ENCODE peak calls at places on chromosomes 4 and X, in seven cellular contexts. One of them, this sample, is unnamed. For H3K9me3, the result is how much of the 10 kb centered on the place peaks cover.

GRCh38 chr4:54165438-54165837 is 63.7 kb upstream of the PDGFRA start:
- DNase-seq in fibroblast of lung: peak
- DNase-seq in pancreas: no peak
- DNase-seq in suprapubic skin: no peak
- DNase-seq in uterus: no peak
- DNase-seq in upper lobe of left lung: no peak
- DNase-seq in iPS DF 6.9: no peak
- DNase-seq in this sample: no peak

GRCh38 chr4:78543424-78544238 is 7.9 kb upstream of the ANXA3 start:
- DNase-seq in iPS DF 6.9: no peak
- DNase-seq in uterus: no peak
- DNase-seq in pancreas: no peak
- DNase-seq in fibroblast of lung: peak
- DNase-seq in suprapubic skin: no peak
- DNase-seq in upper lobe of left lung: no peak
- DNase-seq in this sample: no peak

GRCh38 chr4:184384056-184384809 is 90.1 kb downstream of the IRF2 start:
- DNase-seq in uterus: peak
- DNase-seq in upper lobe of left lung: peak
- DNase-seq in suprapubic skin: no peak
- DNase-seq in iPS DF 6.9: no peak
- DNase-seq in fibroblast of lung: peak
- DNase-seq in pancreas: peak
- DNase-seq in this sample: no peak

GRCh38 chr4:94757192-94758140 is at the start of gene BMPR1B:
- DNase-seq in suprapubic skin: no peak
- DNase-seq in upper lobe of left lung: no peak
- DNase-seq in fibroblast of lung: peak
- DNase-seq in iPS DF 6.9: no peak
- DNase-seq in uterus: peak
- DNase-seq in pancreas: peak
- DNase-seq in this sample: no peak

GRCh38 chr4:111266937-111267336 is 644.1 kb upstream of the PITX2 start:
- DNase-seq in upper lobe of left lung: no peak
- DNase-seq in uterus: no peak
- DNase-seq in fibroblast of lung: no peak
- DNase-seq in suprapubic skin: no peak
- DNase-seq in pancreas: no peak
- DNase-seq in iPS DF 6.9: no peak
- DNase-seq in this sample: no peak

GRCh38 chrX:133523094-133523493 is 107.8 kb upstream of the GPC4 start:
- DNase-seq in uterus: no peak
- DNase-seq in pancreas: no peak
- DNase-seq in upper lobe of left lung: peak
- DNase-seq in suprapubic skin: no peak
- DNase-seq in iPS DF 6.9: no peak
- DNase-seq in fibroblast of lung: peak
- DNase-seq in this sample: no peak

GRCh38 chrX:112941209-112941788 is 100.7 kb upstream of the AMOT start:
- DNase-seq in fibroblast of lung: no peak
- DNase-seq in pancreas: no peak
- DNase-seq in iPS DF 6.9: no peak
- DNase-seq in upper lobe of left lung: no peak
- DNase-seq in uterus: no peak
- DNase-seq in suprapubic skin: no peak
- DNase-seq in this sample: no peak

GRCh38 chrX:54825716-54826428 is 18.3 kb downstream of the MAGED2 start:
- DNase-seq in suprapubic skin: no peak
- DNase-seq in fibroblast of lung: no peak
- DNase-seq in upper lobe of left lung: no peak
- DNase-seq in iPS DF 6.9: no peak
- DNase-seq in uterus: no peak
- DNase-seq in pancreas: no peak
- DNase-seq in this sample: no peak

GRCh38 chrX:5388087-5388486 is 840.6 kb downstream of the NLGN4X start:
- DNase-seq in suprapubic skin: no peak
- DNase-seq in fibroblast of lung: no peak
- DNase-seq in uterus: no peak
- DNase-seq in pancreas: no peak
- DNase-seq in upper lobe of left lung: no peak
- DNase-seq in iPS DF 6.9: no peak
- DNase-seq in this sample: no peak

GRCh38 chrX:153557618-153558017 is 40.2 kb downstream of the ATP2B3 start:
- DNase-seq in suprapubic skin: no peak
- DNase-seq in pancreas: no peak
- DNase-seq in iPS DF 6.9: no peak
- DNase-seq in fibroblast of lung: no peak
- DNase-seq in upper lobe of left lung: no peak
- DNase-seq in uterus: no peak
- DNase-seq in this sample: no peak

GRCh38 chrX:83529950-83530349 is 21.9 kb downstream of the POU3F4 start:
- DNase-seq in upper lobe of left lung: no peak
- DNase-seq in pancreas: no peak
- DNase-seq in uterus: no peak
- DNase-seq in iPS DF 6.9: no peak
- DNase-seq in fibroblast of lung: no peak
- DNase-seq in suprapubic skin: no peak
- DNase-seq in this sample: no peak

GRCh38 chr4:171846232-171846631 is 33.0 kb downstream of the GALNTL6 start:
- DNase-seq in iPS DF 6.9: peak
- DNase-seq in uterus: no peak
- DNase-seq in pancreas: peak
- DNase-seq in upper lobe of left lung: peak
- DNase-seq in suprapubic skin: no peak
- DNase-seq in fibroblast of lung: peak
- DNase-seq in this sample: no peak

GRCh38 chr4:114052227-114052626 is 72.8 kb upstream of the ARSJ start:
- DNase-seq in uterus: no peak
- DNase-seq in upper lobe of left lung: peak
- DNase-seq in suprapubic skin: no peak
- DNase-seq in pancreas: no peak
- DNase-seq in iPS DF 6.9: no peak
- DNase-seq in fibroblast of lung: no peak
- DNase-seq in this sample: no peak

GRCh38 chr4:73897380-73898136 is 28.4 kb downstream of the CXCL1 start:
- DNase-seq in upper lobe of left lung: no peak
- DNase-seq in fibroblast of lung: peak
- DNase-seq in suprapubic skin: no peak
- DNase-seq in pancreas: no peak
- DNase-seq in uterus: no peak
- DNase-seq in iPS DF 6.9: no peak
- DNase-seq in this sample: no peak

GRCh38 chr4:161595230-161595771 is 568.5 kb downstream of the FSTL5 start:
- DNase-seq in upper lobe of left lung: no peak
- DNase-seq in suprapubic skin: no peak
- DNase-seq in pancreas: no peak
- DNase-seq in uterus: no peak
- DNase-seq in fibroblast of lung: no peak
- DNase-seq in iPS DF 6.9: no peak
- DNase-seq in this sample: no peak

GRCh38 chr4:65089666-65090065 is 580.6 kb downstream of the EPHA5 start:
- DNase-seq in fibroblast of lung: peak
- DNase-seq in suprapubic skin: no peak
- DNase-seq in upper lobe of left lung: no peak
- DNase-seq in pancreas: no peak
- DNase-seq in iPS DF 6.9: no peak
- DNase-seq in uterus: no peak
- DNase-seq in this sample: no peak

GRCh38 chr4:6199344-6199921 is 916 bp downstream of the JAKMIP1 start:
- DNase-seq in fibroblast of lung: no peak
- DNase-seq in iPS DF 6.9: no peak
- DNase-seq in suprapubic skin: peak
- DNase-seq in upper lobe of left lung: no peak
- DNase-seq in pancreas: no peak
- DNase-seq in uterus: no peak
- DNase-seq in this sample: no peak

GRCh38 chr4:152862608-152863007 is 73.5 kb upstream of the FHDC1 start:
- DNase-seq in suprapubic skin: no peak
- DNase-seq in iPS DF 6.9: no peak
- DNase-seq in fibroblast of lung: no peak
- DNase-seq in upper lobe of left lung: no peak
- DNase-seq in pancreas: no peak
- DNase-seq in uterus: no peak
- DNase-seq in this sample: no peak

GRCh38 chrX:65871671-65872311 is 168.1 kb downstream of the VSIG4 start:
- DNase-seq in pancreas: no peak
- DNase-seq in suprapubic skin: no peak
- DNase-seq in uterus: no peak
- DNase-seq in iPS DF 6.9: peak
- DNase-seq in upper lobe of left lung: no peak
- DNase-seq in fibroblast of lung: no peak
- DNase-seq in this sample: no peak

GRCh38 chrX:41381685-41382084 is 47.7 kb downstream of the DDX3X start:
- DNase-seq in uterus: peak
- DNase-seq in fibroblast of lung: peak
- DNase-seq in upper lobe of left lung: peak
- DNase-seq in iPS DF 6.9: no peak
- DNase-seq in suprapubic skin: no peak
- DNase-seq in pancreas: no peak
- DNase-seq in this sample: no peak

GRCh38 chr4:110503588-110504435 is 27.9 kb downstream of the ENPEP start:
- DNase-seq in pancreas: no peak
- DNase-seq in uterus: no peak
- DNase-seq in fibroblast of lung: peak
- DNase-seq in upper lobe of left lung: no peak
- DNase-seq in iPS DF 6.9: no peak
- DNase-seq in suprapubic skin: no peak
- DNase-seq in this sample: no peak

GRCh38 chrX:44223150-44223549 is 120.3 kb downstream of the EFHC2 start:
- DNase-seq in suprapubic skin: no peak
- DNase-seq in upper lobe of left lung: no peak
- DNase-seq in iPS DF 6.9: no peak
- DNase-seq in fibroblast of lung: peak
- DNase-seq in pancreas: peak
- DNase-seq in uterus: no peak
- DNase-seq in this sample: no peak
- H3K9me3 ChIP-seq in suprapubic skin: under half
- H3K9me3 ChIP-seq in upper lobe of left lung: under half
- H3K9me3 ChIP-seq in iPS DF 6.9: under half
- H3K9me3 ChIP-seq in fibroblast of lung: under half
- H3K9me3 ChIP-seq in pancreas: under half
- H3K9me3 ChIP-seq in uterus: under half
- H3K9me3 ChIP-seq in this sample: under half

DNA sequence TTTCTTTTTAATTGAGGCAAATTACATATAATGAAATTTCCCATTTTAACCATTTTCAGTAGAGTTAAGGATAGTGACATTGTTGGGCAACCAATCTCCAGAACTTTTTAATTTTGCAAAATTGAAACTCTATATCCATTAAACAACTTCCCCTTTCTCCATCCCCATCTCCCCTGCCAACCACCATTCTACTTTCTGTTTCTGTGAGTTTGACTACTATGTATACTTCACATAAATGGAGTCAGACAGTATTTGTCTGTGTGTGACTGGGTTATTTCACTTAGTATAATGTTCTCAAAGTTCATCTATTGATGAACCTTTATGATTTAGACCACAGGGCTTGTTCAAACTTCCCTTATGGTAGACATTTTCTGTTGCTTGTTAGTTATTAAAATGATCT is 364.5 kb upstream of the MAD2L1 start:
- DNase-seq in upper lobe of left lung: no peak
- DNase-seq in pancreas: no peak
- DNase-seq in fibroblast of lung: no peak
- DNase-seq in iPS DF 6.9: no peak
- DNase-seq in suprapubic skin: no peak
- DNase-seq in uterus: no peak
- DNase-seq in this sample: no peak
- H3K9me3 ChIP-seq in upper lobe of left lung: under half
- H3K9me3 ChIP-seq in pancreas: under half
- H3K9me3 ChIP-seq in fibroblast of lung: under half
- H3K9me3 ChIP-seq in iPS DF 6.9: under half
- H3K9me3 ChIP-seq in suprapubic skin: under half
- H3K9me3 ChIP-seq in uterus: under half
- H3K9me3 ChIP-seq in this sample: under half

DNA sequence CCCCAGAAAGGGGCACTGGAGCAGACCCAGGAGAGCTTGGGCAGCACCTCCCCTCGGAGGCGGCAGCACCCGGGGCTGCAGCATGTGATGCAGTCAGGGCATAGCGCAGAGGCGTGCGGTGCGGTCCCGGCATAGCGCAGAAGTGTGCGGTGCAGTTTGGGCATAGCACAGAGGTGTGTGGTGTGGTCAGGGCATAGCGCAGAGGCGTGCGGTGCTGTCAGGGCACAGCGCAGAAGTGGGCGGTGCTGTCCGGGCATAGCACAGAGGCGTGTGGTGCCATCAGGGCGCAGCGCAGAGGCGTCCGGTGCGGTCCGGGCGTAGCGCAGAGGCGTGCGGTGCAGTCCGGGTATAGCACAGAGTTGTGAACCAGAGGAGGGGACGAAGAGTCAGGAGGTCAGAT is 42.8 kb downstream of the ADRA2C start:
- DNase-seq in upper lobe of left lung: no peak
- DNase-seq in fibroblast of lung: no peak
- DNase-seq in suprapubic skin: no peak
- DNase-seq in iPS DF 6.9: no peak
- DNase-seq in pancreas: no peak
- DNase-seq in uterus: no peak
- DNase-seq in this sample: no peak
- H3K9me3 ChIP-seq in upper lobe of left lung: under half
- H3K9me3 ChIP-seq in fibroblast of lung: under half
- H3K9me3 ChIP-seq in suprapubic skin: under half
- H3K9me3 ChIP-seq in iPS DF 6.9: under half
- H3K9me3 ChIP-seq in pancreas: under half
- H3K9me3 ChIP-seq in uterus: under half
- H3K9me3 ChIP-seq in this sample: under half

DNA sequence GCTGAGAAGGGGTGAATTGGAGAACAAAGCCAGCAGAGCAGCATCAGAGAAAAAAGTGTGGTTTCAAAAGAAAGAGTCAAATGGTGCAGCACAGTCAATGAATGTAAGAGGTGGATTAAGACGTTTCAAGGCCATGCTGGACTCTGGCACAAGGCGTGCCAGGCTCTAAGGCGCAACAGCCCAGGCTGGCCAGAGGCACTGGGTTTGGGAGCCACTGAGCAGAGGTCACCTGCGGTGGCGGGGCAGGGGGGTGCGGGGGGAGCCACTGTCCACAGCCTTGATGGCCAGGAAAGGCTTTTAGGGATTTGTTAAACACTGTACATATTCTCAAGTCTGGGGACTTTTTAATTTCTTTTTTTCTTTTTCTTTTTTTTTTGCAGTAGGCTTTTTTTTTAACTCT is 222.5 kb upstream of the FAT1 start:
- DNase-seq in upper lobe of left lung: no peak
- DNase-seq in suprapubic skin: no peak
- DNase-seq in uterus: no peak
- DNase-seq in pancreas: peak
- DNase-seq in fibroblast of lung: no peak
- DNase-seq in iPS DF 6.9: no peak
- DNase-seq in this sample: no peak
- H3K9me3 ChIP-seq in upper lobe of left lung: under half
- H3K9me3 ChIP-seq in suprapubic skin: under half
- H3K9me3 ChIP-seq in uterus: under half
- H3K9me3 ChIP-seq in pancreas: under half
- H3K9me3 ChIP-seq in fibroblast of lung: under half
- H3K9me3 ChIP-seq in iPS DF 6.9: under half
- H3K9me3 ChIP-seq in this sample: under half

DNA sequence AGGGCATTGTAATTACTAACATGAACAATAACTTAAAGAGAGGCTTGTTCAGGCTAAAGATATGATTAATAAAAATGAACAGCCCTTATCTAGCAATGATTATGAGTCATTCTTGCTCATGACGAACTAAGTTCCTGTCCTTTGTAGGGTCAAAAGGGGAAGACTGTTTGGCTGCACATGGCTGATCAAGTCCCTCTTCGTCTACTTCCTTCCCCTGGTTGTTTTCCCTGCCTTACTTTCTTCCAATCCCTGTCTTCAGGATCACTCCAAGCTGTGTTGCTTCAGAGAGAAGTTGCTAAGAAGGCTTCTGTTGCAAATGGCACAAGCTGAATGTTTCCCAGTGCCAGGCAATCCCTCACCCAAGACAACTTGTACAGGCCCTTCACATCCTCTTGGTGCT is 115.0 kb upstream of the HS3ST1 start:
- DNase-seq in suprapubic skin: no peak
- DNase-seq in fibroblast of lung: peak
- DNase-seq in uterus: no peak
- DNase-seq in iPS DF 6.9: no peak
- DNase-seq in pancreas: no peak
- DNase-seq in upper lobe of left lung: no peak
- DNase-seq in this sample: no peak
- H3K9me3 ChIP-seq in suprapubic skin: under half
- H3K9me3 ChIP-seq in fibroblast of lung: under half
- H3K9me3 ChIP-seq in uterus: under half
- H3K9me3 ChIP-seq in iPS DF 6.9: under half
- H3K9me3 ChIP-seq in pancreas: under half
- H3K9me3 ChIP-seq in upper lobe of left lung: under half
- H3K9me3 ChIP-seq in this sample: under half

This sample was measured in T-helper 17 cell.